ENCODE peak calls at places on chromosome 14, in ten cellular contexts. G is lower leg skin, Z is HCT116, I is IMR-90, W is adrenal gland, F is stomach, K is A549, P is sigmoid colon, B is ovary, X is suprapubic skin. U is an unnamed sample.

GRCh38 chr14:105283028-105283427 is 17.8 kb downstream of the BRF1 start:
- DNase-seq in P (no peak), I (no peak), X (no peak), G (no peak), K (no peak), Z (no peak), B (no peak), W (no peak), F (no peak), U (no peak)

GRCh38 chr14:39469094-39469710 is 37.0 kb upstream of the FBXO33 start:
- DNase-seq in X (no peak), Z (no peak), I (no peak), K (peak; percentile 35), W (no peak), P (no peak), F (no peak), B (no peak), G (no peak), U (no peak)

GRCh38 chr14:53741379-53742225 is 215.0 kb downstream of the BMP4 start:
- DNase-seq in F (no peak), G (no peak), B (no peak), K (no peak), W (no peak), I (peak; percentile 32), Z (no peak), X (no peak), P (no peak), U (peak; percentile 2)

GRCh38 chr14:74409441-74409840 is 16.6 kb downstream of the SYNDIG1L start:
- DNase-seq in G (no peak), P (peak; percentile 46), K (no peak), B (no peak), W (no peak), I (no peak), X (no peak), F (no peak), Z (no peak), U (no peak)

GRCh38 chr14:88063807-88064206 is 58.9 kb downstream of the GPR65 start:
- DNase-seq in W (no peak), P (no peak), Z (no peak), B (no peak), K (peak; percentile 27), X (no peak), G (no peak), I (no peak), F (no peak), U (no peak)

GRCh38 chr14:29442720-29443119 is 484.9 kb downstream of the PRKD1 start:
- DNase-seq in I (peak; percentile 79), B (no peak), K (no peak), G (no peak), Z (no peak), W (no peak), X (no peak), F (no peak), P (no peak), U (no peak)

GRCh38 chr14:31380106-31380505 is 40.2 kb downstream of the HEATR5A start:
- DNase-seq in Z (no peak), F (no peak), P (no peak), B (no peak), W (no peak), X (no peak), G (no peak), I (peak; percentile 26), K (no peak), U (no peak)

GRCh38 chr14:61147369-61147897 is 133.7 kb downstream of the TMEM30B start:
- DNase-seq in F (no peak), K (no peak), I (peak; percentile 84), P (no peak), G (no peak), B (no peak), Z (no peak), X (no peak), W (no peak), U (no peak)

GRCh38 chr14:76412501-76412900 is 36.6 kb downstream of the ESRRB start:
- DNase-seq in I (no peak), X (no peak), K (no peak), W (no peak), Z (no peak), B (no peak), G (no peak), F (no peak), P (no peak), U (no peak)

GRCh38 chr14:76408877-76409276 is 32.9 kb downstream of the ESRRB start:
- DNase-seq in P (no peak), Z (no peak), G (no peak), B (no peak), F (no peak), W (no peak), K (no peak), I (no peak), X (no peak), U (no peak)

GRCh38 chr14:76413106-76413961 is 37.4 kb downstream of the ESRRB start:
- DNase-seq in K (no peak), F (no peak), G (no peak), I (no peak), P (no peak), X (no peak), W (no peak), Z (no peak), B (no peak), U (no peak)

GRCh38 chr14:76419399-76419798 is 43.5 kb downstream of the ESRRB start:
- DNase-seq in B (no peak), F (no peak), X (no peak), W (no peak), I (no peak), P (no peak), Z (no peak), G (no peak), K (no peak), U (no peak)

DNA sequence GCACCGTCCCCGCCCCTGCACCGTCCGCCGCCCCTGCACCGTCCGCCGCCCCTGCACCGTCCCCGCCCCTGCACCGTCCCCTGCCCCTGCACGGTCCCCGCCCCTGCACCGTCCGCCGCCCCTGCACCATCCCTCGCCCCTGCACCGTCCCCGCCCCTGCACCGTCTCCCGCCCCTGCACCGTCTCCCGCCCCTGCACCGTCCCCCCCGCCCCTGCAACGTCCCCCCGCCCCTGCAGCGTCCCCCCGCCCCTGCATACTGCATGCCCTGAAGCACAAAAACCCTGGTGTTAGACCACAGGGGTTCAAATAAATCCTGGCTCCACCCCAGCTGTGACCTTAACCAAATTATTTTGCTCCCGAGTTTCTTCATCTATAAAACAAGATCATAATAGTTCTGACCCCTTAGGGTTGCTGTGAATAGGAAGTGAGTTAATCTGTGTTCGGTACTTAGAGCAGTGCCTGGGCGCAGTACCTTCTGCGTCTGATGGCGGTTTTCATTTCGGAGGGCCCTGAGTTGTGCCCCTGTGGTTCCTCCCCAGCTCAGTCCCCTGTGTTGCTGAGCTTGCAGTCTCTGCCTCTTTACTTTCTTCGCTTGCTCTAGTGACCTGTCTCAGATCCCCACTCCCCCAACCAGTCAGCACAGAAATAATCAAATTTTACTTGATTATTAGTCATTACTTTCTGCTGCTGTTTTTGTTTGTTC is 38.2 kb downstream of the ESRRB start:
- DNase-seq in P (no peak), G (no peak), F (no peak), Z (no peak), W (no peak), B (no peak), K (no peak), X (no peak), I (no peak), U (no peak)
- H3K4me3 ChIP-seq in P (no peak overlapping the region), G (no peak overlapping the region), F (no peak overlapping the region), Z (no peak overlapping the region), W (no peak overlapping the region), B (no peak overlapping the region), K (no peak overlapping the region), X (no peak overlapping the region), I (no peak overlapping the region), U (no peak overlapping the region)

GRCh38 chr14:64889352-64889751 is 9.6 kb upstream of the SPTB start:
- DNase-seq in P (no peak), K (no peak), Z (no peak), B (no peak), W (no peak), F (no peak), G (no peak), I (peak; percentile 8), X (no peak), U (no peak)

GRCh38 chr14:64891173-64891838 is 11.6 kb upstream of the SPTB start:
- DNase-seq in I (no peak), Z (no peak), F (no peak), W (no peak), B (no peak), K (no peak), P (no peak), G (no peak), X (no peak), U (no peak)

GRCh38 chr14:64879635-64880381 is at the start of gene SPTB:
- DNase-seq in F (peak; percentile 53), W (peak; percentile 42), X (peak; percentile 64), P (no peak), B (peak; percentile 22), K (no peak), G (no peak), I (no peak), Z (no peak), U (peak; percentile 35)

GRCh38 chr14:64880382-64881121 is 845 bp upstream of the SPTB start:
- DNase-seq in G (peak; percentile 87), K (peak; percentile 40), P (peak; percentile 62), I (no peak), F (peak; percentile 46), B (no peak), Z (peak; percentile 26), W (peak; percentile 40), X (peak; percentile 60), U (peak; percentile 50)

DNA sequence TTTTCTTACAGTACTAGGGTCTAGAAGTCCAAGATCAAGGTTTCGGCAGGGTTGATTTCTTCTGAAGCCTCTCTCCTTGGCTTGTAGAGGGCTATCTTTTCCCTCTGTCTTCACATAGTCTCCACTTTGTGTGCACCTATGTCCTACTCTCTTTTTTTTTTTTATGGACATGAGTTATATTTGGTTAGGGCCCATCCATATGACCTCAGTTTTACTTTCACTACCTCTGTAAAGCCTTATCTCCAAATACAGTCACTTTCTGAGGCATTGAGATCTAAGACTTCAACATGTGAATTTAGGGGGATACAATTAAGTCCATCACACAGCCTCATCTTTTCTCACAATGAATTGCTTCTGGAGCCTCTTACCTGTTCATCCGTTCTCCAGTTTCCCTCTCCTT is 5.8 kb upstream of the SPTB start:
- DNase-seq in X (no peak), W (no peak), K (no peak), Z (no peak), B (no peak), F (no peak), P (no peak), G (no peak), I (no peak), U (no peak)
- TF ChIP-seq POLR2A in X (no peak), W (no peak), K (no peak), Z (no peak), B (no peak), F (no peak), P (no peak), G (no peak), I (no peak), U (no peak)

GRCh38 chr14:81625343-81625742 is 91.7 kb upstream of the SEL1L start:
- DNase-seq in F (no peak), K (peak; percentile 29), I (no peak), P (no peak), B (no peak), G (no peak), W (no peak), X (no peak), Z (peak; percentile 15), U (no peak)
- TF ChIP-seq CTCF in F (no peak), K (peak; percentile 58), I (no peak), P (peak; percentile 8), B (no peak), G (no peak), W (peak; percentile 55), X (peak; percentile 21), Z (peak; percentile 56), U (peak; percentile 70)

DNA sequence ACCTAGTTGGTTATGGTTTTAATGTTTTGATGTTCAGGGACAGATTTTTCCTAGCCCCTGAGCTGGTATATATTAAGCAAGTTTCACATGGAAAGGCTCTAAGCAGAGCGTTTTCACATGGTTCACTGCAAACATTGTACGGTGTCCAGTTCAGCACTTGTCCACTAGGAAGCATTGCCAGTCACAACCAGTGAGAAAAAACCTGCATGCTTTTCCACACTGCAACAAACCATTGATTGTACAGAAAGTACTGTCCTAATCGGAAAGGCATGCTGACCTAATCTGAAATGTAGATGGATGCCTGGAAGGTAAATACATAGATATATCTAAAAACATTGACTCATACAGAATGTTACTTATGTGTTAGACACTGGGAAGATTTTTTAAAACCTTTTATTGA is 25.0 kb upstream of the NPAS3 start:
- DNase-seq in W (no peak), Z (no peak), G (no peak), B (no peak), F (no peak), I (no peak), P (no peak), X (no peak), K (no peak), U (no peak)
- H3K4me3 ChIP-seq in W (no peak overlapping the region), Z (no peak overlapping the region), G (no peak overlapping the region), B (no peak overlapping the region), F (no peak overlapping the region), I (no peak overlapping the region), P (no peak overlapping the region), X (no peak overlapping the region), K (no peak overlapping the region), U (no peak overlapping the region)